ENCODE peak calls at places on chromosomes 11 and 22, in eight cellular contexts. U, J, O, H, Q, E, Y and M are unnamed samples.

GRCh38 chr11:110431212-110432073 is 1.7 kb downstream of the FDX1 start:
- DNase-seq in J (peak; percentile 56), U (peak; percentile 92), H (no peak), O (no peak), Y (peak; percentile 20), Q (no peak), E (no peak), M (no peak)

GRCh38 chr11:125313271-125314222 is 149.0 kb downstream of the PKNOX2 start:
- DNase-seq in Y (no peak), Q (no peak), U (no peak), E (peak; percentile 57), J (no peak), H (no peak), O (no peak), M (no peak)

GRCh38 chr22:36470162-36470993 is 11.1 kb downstream of the TXN2 start:
- DNase-seq in U (peak; percentile 86), Y (peak; percentile 87), Q (peak; percentile 55), H (peak; percentile 89), O (peak; percentile 60), E (peak; percentile 91), J (peak; percentile 83), M (peak; percentile 86)

GRCh38 chr22:42902875-42903510 is 45.9 kb upstream of the ARFGAP3 start:
- DNase-seq in O (no peak), U (no peak), Q (no peak), H (no peak), J (no peak), E (peak; percentile 87), Y (no peak), M (peak; percentile 64)

GRCh38 chr22:24843048-24843447 is 37.0 kb downstream of the SGSM1 start:
- DNase-seq in H (no peak), O (no peak), E (no peak), Q (no peak), J (no peak), U (no peak), Y (no peak), M (no peak)

GRCh38 chr22:50710221-50710620 is 27.8 kb upstream of the ACR start:
- DNase-seq in E (no peak), Y (no peak), H (peak; percentile 31), U (no peak), O (no peak), J (no peak), Q (no peak), M (no peak)

GRCh38 chr22:27206001-27206746 is 548.8 kb downstream of the MIAT start:
- DNase-seq in Y (no peak), O (no peak), U (no peak), J (no peak), Q (no peak), E (no peak), H (no peak), M (no peak)

GRCh38 chr11:75158241-75158640 is 7.3 kb downstream of the SLCO2B1 start:
- DNase-seq in O (no peak), H (no peak), E (no peak), Q (no peak), Y (no peak), U (no peak), J (no peak), M (no peak)

GRCh38 chr11:11500744-11501487 is 120.9 kb downstream of the GALNT18 start:
- DNase-seq in O (no peak), J (no peak), E (no peak), Q (no peak), Y (no peak), H (no peak), U (no peak), M (no peak)

GRCh38 chr11:11496879-11497278 is 124.9 kb downstream of the GALNT18 start:
- DNase-seq in U (no peak), E (no peak), O (no peak), H (no peak), J (no peak), Y (no peak), Q (no peak), M (no peak)

GRCh38 chr11:11501546-11502274 is 120.1 kb downstream of the GALNT18 start:
- DNase-seq in H (no peak), U (no peak), Q (no peak), Y (no peak), O (no peak), E (no peak), J (no peak), M (no peak)

GRCh38 chr11:11498195-11498594 is 123.6 kb downstream of the GALNT18 start:
- DNase-seq in U (no peak), H (no peak), O (no peak), Q (no peak), Y (no peak), J (no peak), E (no peak), M (no peak)

DNA sequence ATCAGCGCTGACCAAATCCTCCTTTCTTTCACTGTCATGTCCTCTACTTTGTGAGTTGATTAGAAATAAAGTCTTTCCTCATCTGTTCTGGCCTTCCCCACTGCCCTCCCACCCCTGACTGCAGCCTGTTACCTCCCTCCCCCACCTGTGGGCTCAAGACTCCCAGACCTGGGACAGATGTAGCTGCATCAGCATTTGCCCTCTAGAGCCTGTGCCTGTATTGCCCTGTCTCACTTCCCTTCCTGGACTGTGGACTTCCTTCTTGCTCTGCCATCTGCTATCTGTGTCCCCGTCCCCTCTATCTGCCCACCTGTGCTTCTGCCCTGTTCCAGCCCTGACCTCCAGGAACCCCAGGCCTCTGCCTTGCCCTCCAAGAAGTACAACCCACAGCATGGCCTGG is 122.5 kb downstream of the GALNT18 start:
- DNase-seq in H (no peak), J (peak; percentile 60), O (no peak), U (no peak), Q (no peak), Y (no peak), E (no peak), M (no peak)
- H3K4me1 ChIP-seq in H (peaks cover 3% of the 10 kb centered on the region), J (peaks cover 11% of the 10 kb centered on the region), O (no peaks in the 10 kb centered on the region), U (no peaks in the 10 kb centered on the region), Q (peaks cover 17% of the 10 kb centered on the region), Y (no peaks in the 10 kb centered on the region), E (peaks cover 7% of the 10 kb centered on the region), M (no peaks in the 10 kb centered on the region)

GRCh38 chr11:114159802-114160588 is 100.5 kb downstream of the ZBTB16 start:
- DNase-seq in H (peak; percentile 99), O (peak; percentile 68), E (peak; percentile 29), Y (peak; percentile 98), Q (peak; percentile 18), U (peak; percentile 97), J (peak; percentile 97), M (peak; percentile 100)

GRCh38 chr11:114163231-114163631 is 103.7 kb downstream of the ZBTB16 start:
- DNase-seq in Q (no peak), O (no peak), J (no peak), Y (no peak), H (no peak), E (no peak), U (no peak), M (no peak)

GRCh38 chr11:114162719-114163123 is 103.2 kb downstream of the ZBTB16 start:
- DNase-seq in O (no peak), E (no peak), H (peak; percentile 86), Y (no peak), U (peak; percentile 99), J (no peak), Q (peak; percentile 35), M (peak; percentile 91)

GRCh38 chr11:114160884-114161283 is 101.4 kb downstream of the ZBTB16 start:
- DNase-seq in H (no peak), Y (no peak), J (no peak), O (no peak), Q (no peak), U (no peak), E (no peak), M (no peak)

DNA sequence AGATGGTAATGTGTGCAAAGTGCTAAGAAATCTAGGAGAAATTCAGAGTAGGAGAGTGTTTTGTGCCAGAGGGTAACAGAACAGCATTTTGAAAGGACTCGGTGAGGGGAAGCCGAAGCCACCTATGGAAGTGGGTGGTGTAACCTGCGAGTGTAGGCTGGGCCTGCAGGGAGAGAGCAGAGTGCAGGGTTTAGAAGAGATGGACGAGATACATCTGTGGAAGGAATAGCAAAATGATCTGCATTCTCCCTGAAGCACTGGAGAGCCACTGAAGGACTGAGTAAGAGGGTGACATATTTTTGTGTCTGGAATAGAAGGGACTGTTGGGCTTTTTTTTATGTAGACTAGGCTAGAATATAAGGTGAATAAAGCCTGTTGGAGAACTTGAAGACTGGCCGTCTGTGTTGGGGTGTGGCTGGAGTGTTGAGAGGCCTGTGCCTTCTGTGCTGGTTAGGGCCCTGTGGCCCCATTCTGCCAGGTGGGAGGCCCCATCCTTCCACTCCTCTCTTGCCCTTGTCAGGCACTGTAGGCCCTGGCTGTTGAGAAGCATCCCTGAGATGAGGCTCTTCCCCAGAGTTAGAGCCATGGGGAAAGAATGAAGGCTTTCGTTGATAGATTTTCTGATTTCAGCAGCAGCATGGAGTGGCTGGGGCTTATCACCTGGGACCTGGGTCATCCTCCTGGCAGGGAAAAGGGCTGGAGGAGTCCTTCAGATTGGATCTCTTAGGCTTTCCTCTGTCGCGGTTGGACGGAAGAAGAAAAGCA is 102.2 kb downstream of the ZBTB16 start:
- DNase-seq in O (no peak), J (no peak), E (no peak), U (no peak), Q (no peak), H (no peak), Y (no peak), M (no peak)
- H3K4me1 ChIP-seq in O (peaks cover 19% of the 10 kb centered on the region), J (peaks cover 29% of the 10 kb centered on the region), E (no peaks in the 10 kb centered on the region), U (peaks cover 57% of the 10 kb centered on the region), Q (peaks cover 25% of the 10 kb centered on the region), H (peaks cover 84% of the 10 kb centered on the region), Y (peaks cover 75% of the 10 kb centered on the region), M (peaks cover 60% of the 10 kb centered on the region)

DNA sequence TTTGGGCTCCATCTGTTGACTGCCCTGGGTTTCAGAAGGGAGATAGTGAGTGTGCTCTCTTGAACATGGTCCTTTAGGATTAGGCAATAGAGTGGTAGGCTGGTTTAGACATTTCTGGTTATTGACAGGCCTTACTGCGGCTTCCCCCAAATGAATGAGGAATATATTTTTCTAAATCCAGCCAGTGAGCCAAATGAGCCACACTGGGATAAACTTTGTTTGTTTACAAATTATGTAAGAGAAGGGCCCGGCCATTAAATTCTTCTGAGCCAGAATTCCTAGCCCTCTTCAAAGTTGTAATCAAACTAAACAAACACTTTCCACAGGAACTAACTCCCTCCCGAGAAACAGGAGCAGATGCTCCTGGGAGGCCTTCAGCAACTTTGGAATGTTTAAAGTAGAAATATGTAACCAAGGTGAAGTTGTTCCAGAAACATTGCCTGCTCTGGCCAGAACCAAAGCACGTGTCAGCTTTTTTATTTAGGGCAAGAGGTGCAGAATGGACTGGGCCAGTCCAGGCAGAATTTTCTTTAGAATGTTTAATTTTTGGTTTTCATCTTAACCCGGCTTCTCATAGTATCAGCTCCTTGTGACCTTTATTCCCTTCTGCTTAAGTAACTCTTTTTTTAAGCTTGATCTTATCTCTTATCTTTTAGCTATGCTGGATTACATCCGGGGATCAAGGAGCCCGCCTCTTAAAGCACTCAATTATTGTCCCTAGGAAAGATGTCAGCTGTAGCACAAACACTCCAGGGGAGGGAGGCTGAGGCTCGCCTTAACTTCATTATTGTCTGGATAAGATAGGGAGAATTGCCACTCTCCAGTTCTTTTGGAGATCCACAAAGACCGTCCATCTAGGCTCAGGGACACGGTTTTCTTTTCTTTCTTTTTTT is 28.7 kb downstream of the ZNRF3 start:
- DNase-seq in J (no peak), Q (peak; percentile 10), Y (no peak), U (peak; percentile 76), H (no peak), E (peak; percentile 90), O (no peak), M (peak; percentile 35)
- H3K4me1 ChIP-seq in J (no peaks in the 10 kb centered on the region), Q (peaks cover 88% of the 10 kb centered on the region), Y (no peaks in the 10 kb centered on the region), U (peaks cover 8% of the 10 kb centered on the region), H (peaks cover 16% of the 10 kb centered on the region), E (peaks cover 11% of the 10 kb centered on the region), O (peaks cover 80% of the 10 kb centered on the region), M (peaks cover 30% of the 10 kb centered on the region)

GRCh38 chr22:20262582-20263147 is 5.5 kb downstream of the RTN4R start:
- DNase-seq in O (no peak), E (no peak), U (no peak), Y (no peak), Q (no peak), H (no peak), J (no peak), M (no peak)

GRCh38 chr22:20268289-20268349 is at the start of gene RTN4R:
- DNase-seq in J (no peak), O (no peak), Y (no peak), H (no peak), E (no peak), U (no peak), Q (no peak), M (no peak)

GRCh38 chr22:20261848-20262581 is 6.1 kb downstream of the RTN4R start:
- DNase-seq in U (no peak), J (no peak), H (no peak), O (no peak), E (no peak), Q (no peak), Y (no peak), M (no peak)

GRCh38 chr22:20267441-20268288 is 453 bp downstream of the RTN4R start:
- DNase-seq in O (no peak), U (peak; percentile 27), Q (peak; percentile 6), J (no peak), E (peak; percentile 20), Y (no peak), H (no peak), M (peak; percentile 56)

DNA sequence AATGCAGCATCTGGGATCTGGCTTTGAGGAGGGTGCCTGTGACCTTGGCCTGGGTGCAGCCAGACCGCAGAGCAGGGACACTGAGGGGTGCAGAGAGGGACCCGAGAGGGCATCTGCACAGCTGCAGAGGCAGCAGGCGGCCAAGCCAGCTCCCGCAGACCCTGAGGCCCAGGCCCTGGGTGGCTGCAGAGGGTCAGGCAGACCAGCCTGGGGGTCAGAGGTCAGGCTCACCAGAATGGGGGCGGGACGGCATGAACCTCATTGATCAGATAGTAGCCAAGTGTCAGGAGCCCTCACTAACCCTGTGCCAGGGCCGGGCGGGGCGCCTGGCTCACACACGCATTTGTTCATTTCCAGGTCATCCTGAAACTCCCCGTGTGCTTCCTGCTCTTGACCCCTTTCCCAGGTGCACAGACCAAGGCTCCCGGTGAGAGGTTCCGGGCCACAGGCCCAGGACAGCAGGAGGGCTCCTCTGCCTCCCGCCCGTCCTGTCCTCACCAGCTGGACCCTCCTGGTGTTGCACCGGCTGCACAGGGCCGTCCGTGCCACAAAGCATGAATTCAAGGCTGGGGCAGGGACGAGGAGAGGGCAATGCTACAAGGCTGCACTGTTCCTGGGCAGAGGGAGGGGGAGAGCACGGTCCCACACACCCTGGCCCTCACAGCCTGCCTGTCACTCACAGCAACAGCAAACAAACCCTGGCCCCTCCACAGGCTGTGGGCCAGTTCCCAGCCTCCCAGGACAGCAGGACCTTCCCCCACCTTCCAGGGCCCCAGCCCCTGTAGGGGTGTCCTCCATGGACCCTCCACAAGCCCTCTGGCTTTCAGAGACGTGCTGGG is 3.3 kb downstream of the RTN4R start:
- DNase-seq in H (no peak), E (no peak), Y (no peak), Q (no peak), U (no peak), O (no peak), J (no peak), M (no peak)
- H3K4me1 ChIP-seq in H (peaks cover 3% of the 10 kb centered on the region), E (no peaks in the 10 kb centered on the region), Y (peaks cover 8% of the 10 kb centered on the region), Q (peaks cover 9% of the 10 kb centered on the region), U (no peaks in the 10 kb centered on the region), O (peaks cover 8% of the 10 kb centered on the region), J (no peaks in the 10 kb centered on the region), M (peaks cover 5% of the 10 kb centered on the region)